ENCODE peak calls at places on chromosomes 12 and 14, in eight cellular contexts. K is neural progenitor cell; E is BJ; G is CD4-positive, alpha-beta T cell; N is AG10803; J is CD8-positive, alpha-beta T cell; Z is WTC11; D is astrocyte of the spinal cord. V is an unnamed sample.

GRCh38 chr14:58313699-58314098 is 15.3 kb downstream of the ARID4A start:
- DNase-seq in G (no peak), K (no peak), J (no peak), D (no peak), N (no peak), E (no peak), Z (no peak), V (peak)

GRCh38 chr14:61213116-61213720 is 67.9 kb downstream of the TMEM30B start:
- DNase-seq in N (peak), K (no peak), Z (no peak), J (no peak), G (no peak), E (peak), D (no peak), V (peak)

GRCh38 chr12:108642269-108642870 is 8.7 kb upstream of the SELPLG start:
- DNase-seq in D (no peak), J (no peak), K (no peak), E (no peak), G (no peak), Z (no peak), N (no peak), V (no peak)

GRCh38 chr14:72611956-72612500 is 281.9 kb downstream of the DPF3 start:
- DNase-seq in G (no peak), K (no peak), J (no peak), E (no peak), D (no peak), Z (no peak), N (no peak), V (no peak)

GRCh38 chr14:104973215-104974145 is 4.7 kb downstream of the AHNAK2 start:
- DNase-seq in J (no peak), N (peak), Z (no peak), K (peak), D (peak), E (peak), G (no peak), V (peak)

GRCh38 chr12:124780336-124780735 is 83.3 kb downstream of the SCARB1 start:
- DNase-seq in K (peak), E (no peak), D (no peak), Z (no peak), G (no peak), N (no peak), J (no peak), V (no peak)

GRCh38 chr14:24293525-24293924 is 6.1 kb downstream of the DHRS1 start:
- DNase-seq in N (no peak), G (no peak), D (no peak), Z (no peak), E (no peak), K (no peak), J (no peak), V (no peak)

GRCh38 chr12:48690990-48691389 is 9.0 kb upstream of the KANSL2 start:
- DNase-seq in K (no peak), Z (no peak), N (no peak), D (no peak), E (no peak), J (no peak), G (no peak), V (no peak)

GRCh38 chr12:13127476-13127875 is 24.0 kb upstream of the GSG1 start:
- DNase-seq in E (no peak), K (no peak), Z (no peak), J (no peak), G (no peak), N (no peak), D (no peak), V (no peak)

GRCh38 chr12:52063081-52063985 is 6.4 kb upstream of the ATG101 start:
- DNase-seq in J (no peak), K (no peak), G (no peak), N (no peak), E (no peak), Z (no peak), D (no peak), V (no peak)

GRCh38 chr12:34290191-34290995 is 268.1 kb downstream of the ALG10 start:
- DNase-seq in E (no peak), G (no peak), N (no peak), J (no peak), Z (no peak), K (no peak), D (no peak), V (no peak)

GRCh38 chr12:26614217-26614616 is 218.8 kb downstream of the ITPR2 start:
- DNase-seq in Z (peak), K (peak), G (no peak), J (no peak), E (no peak), D (no peak), N (peak), V (peak)

GRCh38 chr14:93240678-93241000 is 33.6 kb downstream of the UBR7 start:
- DNase-seq in Z (no peak), G (no peak), K (no peak), E (no peak), D (no peak), N (no peak), J (no peak), V (no peak)

GRCh38 chr14:66649515-66649914 is 141.6 kb downstream of the GPHN start:
- DNase-seq in G (no peak), Z (no peak), N (no peak), E (no peak), D (no peak), J (no peak), K (no peak), V (no peak)

GRCh38 chr12:14920475-14921126 is 17.7 kb downstream of the ERP27 start:
- DNase-seq in G (no peak), D (no peak), E (no peak), Z (no peak), J (no peak), K (no peak), N (no peak), V (no peak)

GRCh38 chr14:75389679-75390078 is 38.1 kb upstream of the JDP2 start:
- DNase-seq in E (peak), D (peak), N (peak), G (no peak), J (no peak), K (no peak), Z (no peak), V (no peak)

GRCh38 chr14:100531152-100531551 is 56.1 kb downstream of the BEGAIN start:
- DNase-seq in J (peak), E (no peak), G (no peak), K (no peak), Z (peak), N (no peak), D (no peak), V (no peak)

GRCh38 chr12:53538209-53538689 is 31.0 kb upstream of the NPFF start:
- DNase-seq in K (no peak), E (peak), J (no peak), N (peak), Z (no peak), G (no peak), D (peak), V (peak)

GRCh38 chr14:53967606-53968005 is 11.0 kb upstream of the BMP4 start:
- DNase-seq in J (no peak), Z (no peak), D (no peak), G (no peak), N (no peak), K (no peak), E (no peak), V (peak)

GRCh38 chr12:79508622-79509021 is 182.1 kb downstream of the PAWR start:
- DNase-seq in Z (no peak), K (no peak), N (no peak), D (no peak), E (no peak), G (no peak), J (no peak), V (no peak)
- TF ChIP-seq CTCF in Z (no peak), K (peak), N (no peak), D (no peak), E (no peak), G (no peak), J (no peak), V (no peak)

GRCh38 chr12:50101663-50102062 is 2.1 kb upstream of the GPD1 start:
- DNase-seq in Z (peak), J (no peak), E (no peak), G (no peak), D (peak), N (peak), K (peak), V (peak)
- TF ChIP-seq CTCF in Z (peak), J (no peak), E (peak), G (no peak), D (peak), N (peak), K (peak), V (peak)

DNA sequence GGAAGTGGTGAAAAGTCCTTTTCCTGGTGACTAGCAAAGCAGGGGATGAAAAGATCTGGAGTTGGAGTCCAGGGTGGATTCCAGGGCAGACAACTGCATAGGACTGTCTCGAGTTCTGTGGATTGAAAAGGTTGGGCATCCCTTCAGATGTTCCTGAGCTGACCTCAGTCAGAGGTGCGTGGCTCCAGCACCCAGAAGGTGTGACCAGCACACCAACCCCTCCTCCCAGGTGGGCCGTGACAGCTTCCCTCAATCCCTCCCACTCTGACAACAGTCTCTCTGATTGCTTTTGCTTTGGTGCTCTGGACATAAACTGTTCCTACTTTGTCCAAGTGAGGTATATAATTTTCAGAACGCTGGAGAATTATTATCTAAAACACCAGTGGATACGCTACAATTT is 88.1 kb downstream of the DAD1 start:
- DNase-seq in Z (no peak), E (no peak), G (no peak), J (no peak), N (no peak), K (no peak), D (no peak), V (no peak)
- TF ChIP-seq CTCF in Z (no peak), E (no peak), G (no peak), J (no peak), N (no peak), K (no peak), D (no peak), V (no peak)

DNA sequence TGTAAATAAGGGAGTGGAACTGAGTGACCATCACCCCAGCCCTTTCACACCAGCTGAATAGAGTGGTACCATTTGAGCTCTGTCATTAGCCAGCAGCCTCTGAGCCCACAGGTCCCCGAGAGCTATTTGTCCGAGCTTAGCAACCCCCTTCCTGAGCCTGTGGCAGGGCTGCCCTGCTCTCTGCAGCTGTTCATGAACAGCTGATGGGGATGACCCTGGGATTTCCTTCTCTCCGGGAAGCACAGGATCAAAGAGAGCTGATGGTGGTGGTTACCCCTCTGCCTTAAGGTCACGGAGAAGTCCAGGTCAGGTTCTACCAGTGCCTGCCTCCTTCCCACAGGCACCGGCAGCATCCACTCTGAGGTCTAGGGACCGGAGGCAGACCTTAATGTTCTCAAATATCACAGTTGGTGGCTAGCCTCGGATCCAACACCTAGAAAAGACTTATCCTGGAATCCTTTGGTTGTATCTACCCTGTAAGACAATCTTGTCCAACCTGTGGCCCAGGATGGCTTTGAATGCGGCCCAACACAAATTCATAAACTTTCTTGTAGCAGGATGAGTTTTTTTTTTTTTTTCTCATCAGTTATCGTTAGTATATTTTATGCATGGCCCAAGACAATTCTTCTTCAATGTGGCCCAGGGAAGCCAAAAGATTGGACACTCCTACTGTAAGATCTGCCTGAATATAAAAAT is 81.1 kb downstream of the ESRRB start:
- DNase-seq in G (no peak), N (no peak), D (no peak), J (no peak), Z (no peak), E (no peak), K (no peak), V (no peak)
- TF ChIP-seq CTCF in G (no peak), N (no peak), D (no peak), J (no peak), Z (no peak), E (no peak), K (no peak), V (no peak)

GRCh38 chr12:49838973-49839633 is 3.8 kb downstream of the BCDIN3D start:
- DNase-seq in Z (no peak), D (peak), E (no peak), N (peak), K (peak), G (peak), J (peak), V (peak)
- TF ChIP-seq CTCF in Z (peak), D (peak), E (peak), N (peak), K (peak), G (peak), J (peak), V (peak)

GRCh38 chr14:21861153-21861552 is 187.5 kb upstream of the OR4E1 start:
- DNase-seq in K (no peak), N (no peak), Z (no peak), G (no peak), J (no peak), E (no peak), D (no peak), V (no peak)

GRCh38 chr14:21863289-21863688 is 189.7 kb upstream of the OR4E1 start:
- DNase-seq in K (no peak), G (no peak), D (no peak), N (no peak), Z (no peak), J (no peak), E (no peak), V (no peak)

DNA sequence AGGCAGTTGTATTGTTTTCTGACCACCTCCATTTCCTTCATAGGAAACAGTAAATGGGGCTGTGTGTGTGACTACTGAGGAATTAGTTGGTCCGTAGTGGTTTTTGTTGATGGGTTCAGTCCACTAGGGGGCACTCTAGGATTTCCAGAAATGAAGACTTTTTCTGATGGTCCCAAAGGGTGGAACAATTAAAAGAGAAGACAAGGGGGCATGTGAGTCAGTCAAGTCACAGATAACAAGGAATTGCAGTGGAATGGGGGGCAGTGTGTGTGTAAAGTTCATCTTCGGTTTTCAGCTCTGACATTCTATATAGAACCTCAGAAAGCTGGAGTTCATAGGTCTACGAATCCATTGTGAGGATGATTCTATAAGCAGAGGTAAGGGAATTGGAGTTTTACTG is 186.6 kb upstream of the OR4E1 start:
- DNase-seq in Z (peak), N (no peak), J (no peak), E (no peak), K (peak), G (peak), D (no peak), V (peak)
- TF ChIP-seq CTCF in Z (peak), N (no peak), J (no peak), E (no peak), K (peak), G (peak), D (peak), V (peak)

GRCh38 chr12:83472772-83473171 is 786.1 kb downstream of the TMTC2 start:
- DNase-seq in D (no peak), K (no peak), N (no peak), G (no peak), E (no peak), Z (no peak), J (no peak), V (no peak)

GRCh38 chr12:83470749-83471148 is 784.0 kb downstream of the TMTC2 start:
- DNase-seq in G (no peak), J (no peak), N (no peak), D (no peak), E (no peak), Z (no peak), K (no peak), V (no peak)

GRCh38 chr12:83472350-83472749 is 785.6 kb downstream of the TMTC2 start:
- DNase-seq in D (no peak), E (no peak), G (no peak), K (no peak), N (no peak), J (no peak), Z (no peak), V (no peak)

GRCh38 chr12:83468988-83469908 is 782.5 kb downstream of the TMTC2 start:
- DNase-seq in K (no peak), E (no peak), N (no peak), Z (no peak), D (peak), G (no peak), J (no peak), V (no peak)

DNA sequence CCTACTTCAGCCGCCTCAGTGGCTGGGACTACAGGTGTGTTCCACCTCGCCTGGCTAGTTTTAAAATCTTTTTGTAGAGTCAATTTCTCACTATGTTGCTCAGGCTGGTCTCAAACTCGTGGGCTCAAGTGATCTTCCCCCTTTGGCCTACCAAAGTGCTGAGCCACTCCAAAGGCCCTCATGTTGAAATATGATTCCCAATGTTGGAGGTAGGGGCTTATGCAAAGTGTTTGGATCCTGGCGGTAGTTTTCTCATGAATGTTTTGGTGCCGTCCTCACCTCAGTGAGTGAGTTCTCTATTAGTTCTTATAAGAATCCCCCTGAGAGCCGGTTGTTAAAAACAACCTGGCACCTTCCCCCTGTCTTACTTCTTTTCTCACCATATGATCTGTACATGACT is 784.6 kb downstream of the TMTC2 start:
- DNase-seq in G (no peak), D (no peak), J (no peak), N (no peak), K (no peak), E (no peak), Z (no peak), V (no peak)
- TF ChIP-seq CTCF in G (no peak), D (no peak), J (no peak), N (no peak), K (no peak), E (no peak), Z (no peak), V (no peak)

GRCh38 chr14:81435578-81436295 is 35.6 kb upstream of the STON2 start:
- DNase-seq in N (peak), Z (peak), J (no peak), G (peak), K (peak), D (peak), E (no peak), V (peak)
- TF ChIP-seq CTCF in N (no peak), Z (no peak), J (no peak), G (no peak), K (no peak), D (no peak), E (no peak), V (no peak)

V was measured in MCF 10A.